ENCODE peak calls at places on chromosome 14, in seven cellular contexts. K is CD8-positive, alpha-beta memory T cell; B is PC-3; F is psoas muscle; T is HCT116; I is GM06990; S is suprapubic skin. U is an unnamed sample.

GRCh38 chr14:100605706-100606686 is 18.8 kb upstream of the BEGAIN start:
- DNase-seq in T (no peak), K (no peak), I (no peak), B (no peak), F (no peak), S (no peak), U (no peak)

GRCh38 chr14:94383777-94384176 is 4.6 kb downstream of the SERPINA1 start:
- DNase-seq in S (no peak), F (no peak), T (no peak), K (no peak), I (no peak), B (no peak), U (no peak)

GRCh38 chr14:64752909-64753308 is 48.7 kb downstream of the PLEKHG3 start:
- DNase-seq in B (no peak), K (no peak), T (no peak), I (no peak), S (no peak), F (no peak), U (no peak)

GRCh38 chr14:33949051-33950037 is 1.5 kb downstream of the EGLN3 start:
- DNase-seq in F (no peak), S (no peak), I (no peak), K (no peak), B (no peak), T (no peak), U (no peak)

GRCh38 chr14:96270565-96271420 is 14.8 kb downstream of the BDKRB1 start:
- DNase-seq in T (no peak), S (no peak), K (no peak), F (no peak), B (no peak), I (no peak), U (no peak)

GRCh38 chr14:96676161-96676560 is 121.0 kb upstream of the VRK1 start:
- DNase-seq in B (peak; percentile 73), S (no peak), I (no peak), K (no peak), T (no peak), F (no peak), U (no peak)

GRCh38 chr14:95886366-95886765 is 9.7 kb downstream of the TUNAR start:
- DNase-seq in B (no peak), T (no peak), S (no peak), F (no peak), K (no peak), I (no peak), U (no peak)

GRCh38 chr14:34926552-34926951 is 51.4 kb upstream of the BAZ1A start:
- DNase-seq in I (no peak), S (no peak), B (peak; percentile 14), F (no peak), K (no peak), T (no peak), U (no peak)

GRCh38 chr14:83164016-83164415 is 1630.4 kb upstream of the SEL1L start:
- DNase-seq in F (no peak), T (no peak), S (no peak), B (peak; percentile 52), I (no peak), K (no peak), U (no peak)

DNA sequence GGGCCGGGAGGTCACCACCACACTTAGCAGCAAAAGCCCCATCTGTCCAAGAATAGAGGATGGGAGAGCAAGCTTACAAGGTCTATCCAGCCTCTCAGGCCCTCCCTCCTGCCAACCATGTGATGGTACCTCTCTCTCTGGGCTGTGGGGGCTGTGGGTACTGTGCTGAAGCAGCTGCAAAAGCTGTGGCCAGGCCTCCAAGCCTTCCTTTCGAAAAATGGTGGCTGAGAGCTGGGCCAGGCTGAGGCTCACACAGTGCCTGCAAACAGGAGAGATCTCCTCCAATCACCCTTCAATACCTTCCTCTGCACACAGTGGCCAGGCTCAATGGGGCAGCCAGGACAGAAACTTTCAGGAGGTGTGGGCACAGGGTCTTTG is 1.1 kb downstream of the IPO4 start:
- DNase-seq in S (no peak), I (no peak), F (no peak), K (no peak), B (no peak), T (no peak), U (no peak)
- H3K4me3 ChIP-seq in S (peak overlapping the region; percentile 90), I (peak overlapping the region; percentile 83), F (peak overlapping the region; percentile 90), K (peak overlapping the region; percentile 85), B (peak overlapping the region; percentile 76), T (peak overlapping the region; percentile 94), U (peak overlapping the region; percentile 78)

GRCh38 chr14:99205086-99205688 is 66.8 kb downstream of the BCL11B start:
- DNase-seq in I (no peak), K (no peak), B (no peak), F (no peak), S (no peak), T (no peak), U (no peak)

GRCh38 chr14:99202516-99202915 is 69.5 kb downstream of the BCL11B start:
- DNase-seq in S (no peak), B (no peak), T (no peak), F (no peak), K (no peak), I (no peak), U (no peak)

GRCh38 chr14:99206053-99206452 is 65.9 kb downstream of the BCL11B start:
- DNase-seq in F (no peak), I (no peak), S (no peak), T (no peak), B (no peak), K (no peak), U (no peak)

GRCh38 chr14:99203080-99203479 is 68.9 kb downstream of the BCL11B start:
- DNase-seq in F (no peak), S (no peak), B (no peak), T (no peak), I (no peak), K (no peak), U (no peak)

GRCh38 chr14:99203801-99204200 is 68.2 kb downstream of the BCL11B start:
- DNase-seq in T (no peak), K (no peak), F (no peak), S (no peak), B (no peak), I (no peak), U (no peak)
- H3K27me3 ChIP-seq in T (no peaks in the 10 kb centered on the region), K (no peaks in the 10 kb centered on the region), F (no peaks in the 10 kb centered on the region), S (no peaks in the 10 kb centered on the region), B (peaks cover 55% of the 10 kb centered on the region), I (no peaks in the 10 kb centered on the region), U (no peaks in the 10 kb centered on the region)

DNA sequence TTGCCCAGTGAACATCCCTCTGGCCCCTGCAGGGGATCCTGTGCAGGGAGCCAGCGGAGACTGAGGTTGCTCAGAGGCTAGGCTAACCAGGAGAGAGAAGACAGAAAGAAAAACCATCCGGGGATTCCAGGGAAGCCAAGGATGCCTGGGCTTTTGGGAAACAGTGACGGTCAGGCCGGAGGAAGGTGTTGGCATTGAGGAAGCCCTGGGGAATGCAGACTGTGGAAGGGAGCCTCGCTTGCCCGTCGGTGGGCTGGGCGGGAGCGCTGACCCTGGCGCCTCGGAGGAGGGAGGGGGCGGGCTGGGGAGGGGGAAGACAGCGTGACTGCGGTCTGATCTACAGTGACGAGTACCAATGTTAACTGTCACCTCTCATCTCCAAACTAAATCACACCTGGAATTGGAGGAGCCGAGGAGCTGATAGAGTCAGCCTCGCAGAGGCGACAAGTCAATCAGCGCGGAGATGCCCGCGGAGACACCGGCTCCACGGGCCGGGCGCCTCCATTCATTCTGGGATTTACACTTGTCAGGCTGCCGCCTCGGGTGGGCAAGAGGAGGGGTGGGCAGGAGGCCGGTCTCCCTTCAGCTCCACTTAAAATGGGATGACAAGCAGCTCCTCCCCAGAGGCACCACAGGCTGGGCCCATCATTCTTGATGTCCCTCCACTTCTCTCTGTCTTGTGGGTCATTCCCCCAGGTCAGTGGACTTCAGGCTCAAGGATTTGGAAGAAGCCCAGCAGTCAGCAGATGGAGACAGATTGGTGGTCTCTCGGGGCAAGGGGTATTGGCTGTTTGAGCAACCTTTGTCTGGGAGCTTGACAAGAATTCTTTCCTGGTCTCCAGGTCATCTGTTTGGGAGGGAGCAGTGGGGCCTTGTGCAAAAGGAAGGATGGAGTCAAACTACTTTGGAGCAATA is 20.4 kb upstream of the GPATCH2L start:
- DNase-seq in I (no peak), B (no peak), S (peak; percentile 72), K (no peak), T (no peak), F (no peak), U (no peak)
- H3K4me3 ChIP-seq in I (no peak overlapping the region), B (no peak overlapping the region), S (no peak overlapping the region), K (no peak overlapping the region), T (no peak overlapping the region), F (no peak overlapping the region), U (no peak overlapping the region)

GRCh38 chr14:77267937-77268699 is 2.9 kb downstream of the NGB start:
- DNase-seq in B (no peak), F (no peak), K (no peak), T (no peak), I (no peak), S (no peak), U (no peak)

GRCh38 chr14:77268989-77269595 is 1.9 kb downstream of the NGB start:
- DNase-seq in T (no peak), I (no peak), B (no peak), S (no peak), K (no peak), F (no peak), U (no peak)

GRCh38 chr14:77271113-77271710 is at the start of gene NGB:
- DNase-seq in I (no peak), F (no peak), B (no peak), T (no peak), K (no peak), S (no peak), U (no peak)

GRCh38 chr14:77272261-77272660 is 1.3 kb upstream of the NGB start:
- DNase-seq in K (no peak), B (no peak), F (no peak), I (no peak), S (no peak), T (no peak), U (no peak)

DNA sequence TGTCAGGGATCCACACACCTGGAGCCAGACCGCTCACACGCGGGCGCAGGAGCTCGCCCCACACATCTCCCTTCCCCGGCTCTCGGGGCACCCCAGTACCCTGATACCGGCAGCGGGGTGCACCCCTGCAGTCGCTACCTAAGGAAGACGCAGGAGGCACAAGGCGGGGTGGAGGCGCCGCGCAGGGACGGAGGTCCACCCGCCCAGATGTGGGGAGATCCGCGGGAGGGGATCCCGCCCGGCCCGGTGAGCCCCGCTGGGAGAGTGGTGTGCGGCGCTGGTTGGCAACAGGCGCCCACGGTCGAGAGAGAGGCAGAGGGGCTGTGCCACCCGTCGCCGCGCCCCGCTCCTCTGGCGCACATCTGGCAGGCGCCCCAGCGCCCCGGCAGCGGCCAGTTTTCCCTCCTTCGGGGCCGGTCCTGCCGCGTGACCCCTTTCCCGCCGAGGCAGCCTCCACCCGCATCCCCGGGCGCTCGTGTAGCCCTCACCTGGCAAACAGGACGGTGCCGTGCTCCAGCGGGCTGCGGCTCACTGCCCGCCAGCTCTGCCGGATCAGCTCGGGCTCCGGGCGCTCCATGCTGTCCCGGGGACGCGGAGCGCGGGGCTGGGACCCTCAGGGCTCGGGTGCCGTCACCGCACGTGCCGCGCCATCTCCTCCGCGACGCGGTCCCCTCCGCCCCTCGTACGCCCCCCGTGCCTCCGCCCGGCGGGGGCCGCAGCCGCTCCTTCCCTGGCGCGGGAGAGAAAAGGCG is 469 bp downstream of the NGB start:
- DNase-seq in S (no peak), I (no peak), B (no peak), T (no peak), K (no peak), F (no peak), U (no peak)
- H3K27me3 ChIP-seq in S (peaks cover 51% of the 10 kb centered on the region), I (no peaks in the 10 kb centered on the region), B (peaks cover 8% of the 10 kb centered on the region), T (no peaks in the 10 kb centered on the region), K (peaks cover 4% of the 10 kb centered on the region), F (peaks cover 46% of the 10 kb centered on the region), U (peaks cover 10% of the 10 kb centered on the region)

U was measured in right atrium auricular region.